ENCODE peak calls at places on chromosome 2, in eight cellular contexts. One of them, this sample, is unnamed.

GRCh38 chr2:44107086-44107740 is 61.5 kb upstream of the PPM1B start:
- DNase-seq in GM23338: peak
- DNase-seq in CD4-positive, alpha-beta memory T cell: no peak
- DNase-seq in endothelial cell of umbilical vein: no peak
- DNase-seq in retinal pigment epithelial cell: no peak
- DNase-seq in right cardiac atrium: no peak
- DNase-seq in astrocyte of the cerebellum: no peak
- DNase-seq in cardiac muscle cell: no peak
- DNase-seq in this sample: no peak

GRCh38 chr2:217218269-217219140 is 358.6 kb upstream of the TNP1 start:
- DNase-seq in GM23338: no peak
- DNase-seq in endothelial cell of umbilical vein: no peak
- DNase-seq in right cardiac atrium: no peak
- DNase-seq in retinal pigment epithelial cell: no peak
- DNase-seq in CD4-positive, alpha-beta memory T cell: no peak
- DNase-seq in cardiac muscle cell: no peak
- DNase-seq in astrocyte of the cerebellum: no peak
- DNase-seq in this sample: no peak

GRCh38 chr2:7432426-7432825 is 515.2 kb downstream of the RNF144A start:
- DNase-seq in retinal pigment epithelial cell: no peak
- DNase-seq in right cardiac atrium: no peak
- DNase-seq in CD4-positive, alpha-beta memory T cell: no peak
- DNase-seq in astrocyte of the cerebellum: no peak
- DNase-seq in GM23338: no peak
- DNase-seq in endothelial cell of umbilical vein: no peak
- DNase-seq in cardiac muscle cell: no peak
- DNase-seq in this sample: no peak

GRCh38 chr2:110101280-110101844 is 14.3 kb downstream of the MALL start:
- DNase-seq in astrocyte of the cerebellum: peak
- DNase-seq in cardiac muscle cell: no peak
- DNase-seq in right cardiac atrium: peak
- DNase-seq in retinal pigment epithelial cell: peak
- DNase-seq in GM23338: peak
- DNase-seq in CD4-positive, alpha-beta memory T cell: no peak
- DNase-seq in endothelial cell of umbilical vein: peak
- DNase-seq in this sample: peak

GRCh38 chr2:128394004-128394730 is 75.5 kb upstream of the HS6ST1 start:
- DNase-seq in retinal pigment epithelial cell: no peak
- DNase-seq in endothelial cell of umbilical vein: no peak
- DNase-seq in GM23338: no peak
- DNase-seq in CD4-positive, alpha-beta memory T cell: no peak
- DNase-seq in right cardiac atrium: no peak
- DNase-seq in cardiac muscle cell: no peak
- DNase-seq in astrocyte of the cerebellum: no peak
- DNase-seq in this sample: no peak

GRCh38 chr2:168025487-168026203 is 221.8 kb downstream of the STK39 start:
- DNase-seq in CD4-positive, alpha-beta memory T cell: no peak
- DNase-seq in endothelial cell of umbilical vein: no peak
- DNase-seq in right cardiac atrium: no peak
- DNase-seq in GM23338: no peak
- DNase-seq in astrocyte of the cerebellum: no peak
- DNase-seq in retinal pigment epithelial cell: no peak
- DNase-seq in cardiac muscle cell: no peak
- DNase-seq in this sample: no peak

GRCh38 chr2:71831208-71831577 is 316.5 kb downstream of the CYP26B1 start:
- DNase-seq in right cardiac atrium: peak
- DNase-seq in cardiac muscle cell: peak
- DNase-seq in endothelial cell of umbilical vein: peak
- DNase-seq in GM23338: no peak
- DNase-seq in retinal pigment epithelial cell: peak
- DNase-seq in CD4-positive, alpha-beta memory T cell: no peak
- DNase-seq in astrocyte of the cerebellum: peak
- DNase-seq in this sample: no peak

GRCh38 chr2:31729442-31730092 is 148.8 kb upstream of the SRD5A2 start:
- DNase-seq in astrocyte of the cerebellum: no peak
- DNase-seq in retinal pigment epithelial cell: no peak
- DNase-seq in cardiac muscle cell: peak
- DNase-seq in endothelial cell of umbilical vein: peak
- DNase-seq in GM23338: peak
- DNase-seq in CD4-positive, alpha-beta memory T cell: no peak
- DNase-seq in right cardiac atrium: no peak
- DNase-seq in this sample: no peak

GRCh38 chr2:216015722-216016464 is 2.5 kb upstream of the MREG start:
- DNase-seq in retinal pigment epithelial cell: no peak
- DNase-seq in astrocyte of the cerebellum: no peak
- DNase-seq in GM23338: no peak
- DNase-seq in right cardiac atrium: no peak
- DNase-seq in CD4-positive, alpha-beta memory T cell: peak
- DNase-seq in endothelial cell of umbilical vein: no peak
- DNase-seq in cardiac muscle cell: no peak
- DNase-seq in this sample: peak

GRCh38 chr2:101446869-101447268 is 28.0 kb downstream of the RFX8 start:
- DNase-seq in astrocyte of the cerebellum: peak
- DNase-seq in endothelial cell of umbilical vein: no peak
- DNase-seq in right cardiac atrium: no peak
- DNase-seq in cardiac muscle cell: no peak
- DNase-seq in CD4-positive, alpha-beta memory T cell: no peak
- DNase-seq in GM23338: no peak
- DNase-seq in retinal pigment epithelial cell: no peak
- DNase-seq in this sample: no peak

GRCh38 chr2:128375454-128375853 is 56.8 kb upstream of the HS6ST1 start:
- DNase-seq in GM23338: no peak
- DNase-seq in CD4-positive, alpha-beta memory T cell: no peak
- DNase-seq in astrocyte of the cerebellum: no peak
- DNase-seq in retinal pigment epithelial cell: no peak
- DNase-seq in cardiac muscle cell: no peak
- DNase-seq in endothelial cell of umbilical vein: no peak
- DNase-seq in right cardiac atrium: no peak
- DNase-seq in this sample: no peak

GRCh38 chr2:239395524-239395923 is 5.3 kb downstream of the HDAC4 start:
- DNase-seq in cardiac muscle cell: peak
- DNase-seq in CD4-positive, alpha-beta memory T cell: no peak
- DNase-seq in GM23338: no peak
- DNase-seq in astrocyte of the cerebellum: no peak
- DNase-seq in right cardiac atrium: peak
- DNase-seq in retinal pigment epithelial cell: no peak
- DNase-seq in endothelial cell of umbilical vein: no peak
- DNase-seq in this sample: peak

GRCh38 chr2:160205511-160205910 is 5.4 kb upstream of the ITGB6 start:
- DNase-seq in endothelial cell of umbilical vein: peak
- DNase-seq in astrocyte of the cerebellum: peak
- DNase-seq in cardiac muscle cell: no peak
- DNase-seq in right cardiac atrium: no peak
- DNase-seq in GM23338: no peak
- DNase-seq in CD4-positive, alpha-beta memory T cell: no peak
- DNase-seq in retinal pigment epithelial cell: peak
- DNase-seq in this sample: peak

GRCh38 chr2:170928036-170928823 is 823 bp upstream of the GORASP2 start:
- DNase-seq in GM23338: peak
- DNase-seq in right cardiac atrium: peak
- DNase-seq in retinal pigment epithelial cell: no peak
- DNase-seq in CD4-positive, alpha-beta memory T cell: no peak
- DNase-seq in endothelial cell of umbilical vein: no peak
- DNase-seq in cardiac muscle cell: no peak
- DNase-seq in astrocyte of the cerebellum: no peak
- DNase-seq in this sample: no peak

GRCh38 chr2:237819231-237819630 is 20.7 kb downstream of the RBM44 start:
- DNase-seq in right cardiac atrium: no peak
- DNase-seq in astrocyte of the cerebellum: no peak
- DNase-seq in CD4-positive, alpha-beta memory T cell: no peak
- DNase-seq in retinal pigment epithelial cell: no peak
- DNase-seq in endothelial cell of umbilical vein: peak
- DNase-seq in cardiac muscle cell: no peak
- DNase-seq in GM23338: no peak
- DNase-seq in this sample: no peak

GRCh38 chr2:147135401-147135800 is 709.4 kb upstream of the ACVR2A start:
- DNase-seq in right cardiac atrium: peak
- DNase-seq in retinal pigment epithelial cell: no peak
- DNase-seq in CD4-positive, alpha-beta memory T cell: no peak
- DNase-seq in endothelial cell of umbilical vein: no peak
- DNase-seq in astrocyte of the cerebellum: no peak
- DNase-seq in GM23338: no peak
- DNase-seq in cardiac muscle cell: no peak
- DNase-seq in this sample: no peak

GRCh38 chr2:109339519-109339991 is 210.6 kb downstream of the SH3RF3 start:
- DNase-seq in retinal pigment epithelial cell: no peak
- DNase-seq in GM23338: no peak
- DNase-seq in endothelial cell of umbilical vein: peak
- DNase-seq in astrocyte of the cerebellum: no peak
- DNase-seq in CD4-positive, alpha-beta memory T cell: no peak
- DNase-seq in right cardiac atrium: no peak
- DNase-seq in cardiac muscle cell: no peak
- DNase-seq in this sample: no peak

GRCh38 chr2:3131636-3132326 is 245.8 kb downstream of the EIPR1 start:
- DNase-seq in endothelial cell of umbilical vein: no peak
- DNase-seq in astrocyte of the cerebellum: no peak
- DNase-seq in retinal pigment epithelial cell: no peak
- DNase-seq in CD4-positive, alpha-beta memory T cell: no peak
- DNase-seq in GM23338: no peak
- DNase-seq in right cardiac atrium: no peak
- DNase-seq in cardiac muscle cell: no peak
- DNase-seq in this sample: no peak

GRCh38 chr2:100730290-100730868 is 89.6 kb upstream of the NPAS2 start:
- DNase-seq in endothelial cell of umbilical vein: peak
- DNase-seq in right cardiac atrium: peak
- DNase-seq in GM23338: peak
- DNase-seq in retinal pigment epithelial cell: no peak
- DNase-seq in CD4-positive, alpha-beta memory T cell: no peak
- DNase-seq in astrocyte of the cerebellum: peak
- DNase-seq in cardiac muscle cell: peak
- DNase-seq in this sample: peak

DNA sequence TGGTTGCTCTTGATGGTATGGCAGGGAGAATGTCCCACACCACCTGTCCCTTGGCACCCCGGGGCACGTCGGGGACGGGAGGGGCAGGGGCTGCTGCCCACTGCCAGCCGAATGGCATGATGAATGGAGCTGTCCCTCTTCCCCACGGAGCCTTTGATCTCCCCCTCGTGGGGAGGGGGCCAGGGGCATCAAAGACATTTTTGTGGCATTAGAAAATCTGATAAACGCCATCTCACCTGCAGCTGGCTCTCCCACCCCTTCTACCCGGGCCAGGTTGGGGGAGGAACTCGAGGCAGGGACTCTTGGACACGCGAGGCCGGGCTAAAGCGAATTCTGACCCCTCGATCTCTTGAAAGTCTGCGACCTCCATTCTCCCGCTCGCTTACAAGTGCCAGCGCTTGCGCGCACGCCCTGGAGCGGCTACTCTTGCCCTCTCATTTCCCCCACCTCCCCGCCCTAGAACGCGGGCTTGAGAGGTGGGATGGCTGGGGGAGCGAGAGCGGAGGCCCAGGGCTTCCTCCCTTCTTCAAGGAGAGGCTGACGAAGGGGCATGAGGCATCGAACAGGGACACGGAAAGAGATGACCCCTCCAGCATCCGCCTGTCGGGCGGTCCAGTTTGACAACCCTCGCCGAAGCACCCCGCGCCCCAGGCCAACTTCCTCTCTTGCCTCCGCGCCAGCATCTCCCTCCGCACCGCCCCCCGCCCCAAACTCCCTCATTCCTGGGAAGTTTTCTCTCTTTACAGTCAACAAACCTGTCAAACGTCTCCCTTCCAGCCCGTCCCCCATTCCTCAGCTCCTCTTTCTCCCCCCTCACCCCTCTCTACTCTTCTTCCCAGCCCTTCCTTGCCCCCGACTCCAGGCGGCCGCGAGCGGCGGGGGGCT is 692 bp upstream of the WNT6 start:
- DNase-seq in astrocyte of the cerebellum: no peak
- DNase-seq in right cardiac atrium: no peak
- DNase-seq in GM23338: peak
- DNase-seq in cardiac muscle cell: no peak
- DNase-seq in retinal pigment epithelial cell: no peak
- DNase-seq in CD4-positive, alpha-beta memory T cell: no peak
- DNase-seq in endothelial cell of umbilical vein: no peak
- DNase-seq in this sample: no peak
- H3K4me3 ChIP-seq in astrocyte of the cerebellum: no peak
- H3K4me3 ChIP-seq in right cardiac atrium: peak
- H3K4me3 ChIP-seq in GM23338: peak
- H3K4me3 ChIP-seq in cardiac muscle cell: peak
- H3K4me3 ChIP-seq in retinal pigment epithelial cell: no peak
- H3K4me3 ChIP-seq in CD4-positive, alpha-beta memory T cell: no peak
- H3K4me3 ChIP-seq in endothelial cell of umbilical vein: no peak
- H3K4me3 ChIP-seq in this sample: peak

GRCh38 chr2:130824492-130825061 is 12.1 kb upstream of the ARHGEF4 start:
- DNase-seq in astrocyte of the cerebellum: peak
- DNase-seq in CD4-positive, alpha-beta memory T cell: peak
- DNase-seq in GM23338: no peak
- DNase-seq in right cardiac atrium: no peak
- DNase-seq in retinal pigment epithelial cell: peak
- DNase-seq in endothelial cell of umbilical vein: peak
- DNase-seq in cardiac muscle cell: no peak
- DNase-seq in this sample: no peak
- H3K4me3 ChIP-seq in astrocyte of the cerebellum: no peak
- H3K4me3 ChIP-seq in CD4-positive, alpha-beta memory T cell: no peak
- H3K4me3 ChIP-seq in GM23338: no peak
- H3K4me3 ChIP-seq in right cardiac atrium: no peak
- H3K4me3 ChIP-seq in retinal pigment epithelial cell: no peak
- H3K4me3 ChIP-seq in endothelial cell of umbilical vein: no peak
- H3K4me3 ChIP-seq in cardiac muscle cell: no peak
- H3K4me3 ChIP-seq in this sample: no peak

GRCh38 chr2:226211439-226211838 is 588.2 kb downstream of the IRS1 start:
- DNase-seq in right cardiac atrium: no peak
- DNase-seq in retinal pigment epithelial cell: peak
- DNase-seq in GM23338: no peak
- DNase-seq in cardiac muscle cell: no peak
- DNase-seq in CD4-positive, alpha-beta memory T cell: no peak
- DNase-seq in endothelial cell of umbilical vein: peak
- DNase-seq in astrocyte of the cerebellum: peak
- DNase-seq in this sample: no peak

GRCh38 chr2:226208726-226209125 is 590.9 kb downstream of the IRS1 start:
- DNase-seq in endothelial cell of umbilical vein: no peak
- DNase-seq in retinal pigment epithelial cell: no peak
- DNase-seq in cardiac muscle cell: no peak
- DNase-seq in right cardiac atrium: no peak
- DNase-seq in GM23338: no peak
- DNase-seq in astrocyte of the cerebellum: no peak
- DNase-seq in CD4-positive, alpha-beta memory T cell: no peak
- DNase-seq in this sample: no peak

GRCh38 chr2:226207671-226208070 is 591.9 kb downstream of the IRS1 start:
- DNase-seq in endothelial cell of umbilical vein: no peak
- DNase-seq in right cardiac atrium: no peak
- DNase-seq in astrocyte of the cerebellum: no peak
- DNase-seq in retinal pigment epithelial cell: no peak
- DNase-seq in cardiac muscle cell: peak
- DNase-seq in GM23338: no peak
- DNase-seq in CD4-positive, alpha-beta memory T cell: no peak
- DNase-seq in this sample: no peak
- H3K4me3 ChIP-seq in endothelial cell of umbilical vein: no peak
- H3K4me3 ChIP-seq in right cardiac atrium: no peak
- H3K4me3 ChIP-seq in astrocyte of the cerebellum: no peak
- H3K4me3 ChIP-seq in retinal pigment epithelial cell: no peak
- H3K4me3 ChIP-seq in cardiac muscle cell: no peak
- H3K4me3 ChIP-seq in GM23338: no peak
- H3K4me3 ChIP-seq in CD4-positive, alpha-beta memory T cell: no peak
- H3K4me3 ChIP-seq in this sample: no peak

DNA sequence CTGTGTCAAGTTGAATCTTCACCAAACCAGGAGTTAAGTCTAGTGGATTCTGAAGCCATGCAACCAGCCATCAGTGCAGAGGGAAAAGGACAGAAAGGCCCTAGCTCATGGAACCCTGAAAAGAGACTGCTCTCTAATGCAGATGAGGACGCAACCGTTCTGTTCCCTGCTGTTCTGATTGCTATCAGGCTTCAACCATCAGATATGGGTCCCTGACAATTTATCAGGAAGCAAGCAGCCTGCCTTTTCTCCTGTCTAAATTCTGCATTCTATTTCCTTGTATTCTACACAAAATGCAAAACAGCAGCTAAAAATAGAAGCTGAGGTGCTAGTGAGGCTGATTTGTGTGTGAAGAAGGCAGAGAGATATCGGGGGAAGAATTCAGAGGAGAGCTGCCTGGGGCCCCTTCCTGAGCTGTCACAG is 68.4 kb upstream of the RTN4 start:
- DNase-seq in GM23338: no peak
- DNase-seq in retinal pigment epithelial cell: no peak
- DNase-seq in cardiac muscle cell: no peak
- DNase-seq in CD4-positive, alpha-beta memory T cell: no peak
- DNase-seq in right cardiac atrium: no peak
- DNase-seq in endothelial cell of umbilical vein: no peak
- DNase-seq in astrocyte of the cerebellum: no peak
- DNase-seq in this sample: no peak
- H3K4me3 ChIP-seq in GM23338: no peak
- H3K4me3 ChIP-seq in retinal pigment epithelial cell: no peak
- H3K4me3 ChIP-seq in cardiac muscle cell: no peak
- H3K4me3 ChIP-seq in CD4-positive, alpha-beta memory T cell: no peak
- H3K4me3 ChIP-seq in right cardiac atrium: no peak
- H3K4me3 ChIP-seq in endothelial cell of umbilical vein: no peak
- H3K4me3 ChIP-seq in astrocyte of the cerebellum: no peak
- H3K4me3 ChIP-seq in this sample: no peak